ENCODE peak calls at places on chromosome 5, in four cellular contexts. T, D, G and Q are unnamed samples.

GRCh38 chr5:122492675-122493074 is 180.6 kb downstream of the SNCAIP start:
- DNase-seq in G (no peak), D (no peak), T (peak), Q (peak)

GRCh38 chr5:172823840-172824362 is 10.2 kb upstream of the ERGIC1 start:
- DNase-seq in D (no peak), T (no peak), G (no peak), Q (no peak)

GRCh38 chr5:546376-546908 is 22.2 kb upstream of the SLC9A3 start:
- DNase-seq in D (no peak), G (peak), T (no peak), Q (no peak)

GRCh38 chr5:8842906-8843590 is 702.8 kb downstream of the SEMA5A start:
- DNase-seq in T (peak), G (no peak), D (no peak), Q (peak)

GRCh38 chr5:179906795-179907569 is 715 bp downstream of the TBC1D9B start:
- DNase-seq in D (peak), G (no peak), T (peak), Q (peak)

GRCh38 chr5:168697034-168697720 is 118.0 kb upstream of the PANK3 start:
- DNase-seq in D (no peak), T (no peak), G (no peak), Q (no peak)

GRCh38 chr5:154371687-154372086 is 74.1 kb upstream of the SAP30L start:
- DNase-seq in D (no peak), G (no peak), T (peak), Q (peak)

GRCh38 chr5:79704553-79704952 is 14.9 kb downstream of the CMYA5 start:
- DNase-seq in T (no peak), D (no peak), G (no peak), Q (no peak)

GRCh38 chr5:72541501-72542235 is 34.5 kb upstream of the ZNF366 start:
- DNase-seq in T (no peak), G (no peak), D (no peak), Q (no peak)